ENCODE peak calls at places on chromosomes 4 and X, in eight cellular contexts. Q is mammary epithelial cell, J is GM23338, G is GM12878, H is H9, W is fibroblast of lung, E is OCI-LY7, Y is endothelial cell of umbilical vein. B is an unnamed sample.

GRCh38 chrX:133649659-133650058 is 234.4 kb upstream of the GPC4 start:
- DNase-seq in Q (no peak), J (peak; percentile 79), G (no peak), H (peak; percentile 74), W (no peak), E (no peak), Y (no peak), B (no peak)

GRCh38 chr4:173073939-173074500 is 94.6 kb upstream of the GALNT7 start:
- DNase-seq in Q (no peak), J (peak; percentile 70), G (no peak), H (no peak), W (no peak), E (no peak), Y (no peak), B (no peak)

GRCh38 chr4:126799971-126800722 is 832.6 kb upstream of the INTU start:
- DNase-seq in Q (no peak), J (no peak), G (no peak), H (no peak), W (peak; percentile 60), E (no peak), Y (peak; percentile 29), B (no peak)

GRCh38 chr4:79030973-79031372 is 91.7 kb upstream of the PAQR3 start:
- DNase-seq in Q (no peak), J (no peak), G (no peak), H (no peak), W (no peak), E (no peak), Y (no peak), B (no peak)

GRCh38 chrX:19990225-19990518 is 689 bp downstream of the BCLAF3 start:
- DNase-seq in Q (peak; percentile 16), J (no peak), G (no peak), H (no peak), W (no peak), E (no peak), Y (peak; percentile 3), B (peak; percentile 7)

GRCh38 chr4:8155048-8155447 is 3.6 kb downstream of the ABLIM2 start:
- DNase-seq in Q (no peak), J (no peak), G (no peak), H (no peak), W (no peak), E (no peak), Y (no peak), B (no peak)

GRCh38 chr4:8555716-8556115 is 24.5 kb upstream of the GPR78 start:
- DNase-seq in Q (no peak), J (no peak), G (no peak), H (no peak), W (no peak), E (no peak), Y (no peak), B (no peak)

GRCh38 chr4:55754754-55755350 is 64.7 kb upstream of the EXOC1L start:
- DNase-seq in Q (peak; percentile 72), J (no peak), G (no peak), H (no peak), W (peak; percentile 52), E (no peak), Y (peak; percentile 68), B (no peak)

GRCh38 chrX:128616933-128617332 is 564.7 kb upstream of the ACTRT1 start:
- DNase-seq in Q (peak; percentile 0), J (no peak), G (no peak), H (no peak), W (no peak), E (no peak), Y (no peak), B (no peak)

GRCh38 chr4:54547299-54548097 is 110.3 kb upstream of the KIT start:
- DNase-seq in Q (no peak), J (no peak), G (peak; percentile 19), H (no peak), W (no peak), E (no peak), Y (no peak), B (no peak)

GRCh38 chr4:48489683-48490011 is 405 bp upstream of the ZAR1 start:
- DNase-seq in Q (no peak), J (peak; percentile 58), G (no peak), H (peak; percentile 46), W (no peak), E (no peak), Y (no peak), B (no peak)

GRCh38 chrX:317424-318067 is 1.1 kb downstream of the GTPBP6 start:
- DNase-seq in Q (no peak), J (no peak), G (no peak), H (no peak), W (no peak), E (no peak), Y (no peak), B (no peak)

GRCh38 chr4:40916880-40917279 is 167.1 kb downstream of the NSUN7 start:
- DNase-seq in Q (no peak), J (peak; percentile 79), G (no peak), H (peak; percentile 82), W (no peak), E (peak; percentile 41), Y (peak; percentile 42), B (peak; percentile 57)

GRCh38 chr4:56656346-56656643 is 24.8 kb downstream of the HOPX start:
- DNase-seq in Q (no peak), J (peak; percentile 49), G (no peak), H (no peak), W (peak; percentile 39), E (no peak), Y (peak; percentile 11), B (no peak)

GRCh38 chr4:39256436-39256835 is 74.1 kb downstream of the WDR19 start:
- DNase-seq in Q (peak; percentile 11), J (no peak), G (no peak), H (no peak), W (no peak), E (no peak), Y (peak; percentile 94), B (no peak)

GRCh38 chrX:51408462-51408861 is 75.8 kb downstream of the NUDT10 start:
- DNase-seq in Q (no peak), J (no peak), G (no peak), H (no peak), W (no peak), E (no peak), Y (no peak), B (no peak)

GRCh38 chrX:51407520-51408409 is 75.1 kb downstream of the NUDT10 start:
- DNase-seq in Q (no peak), J (no peak), G (no peak), H (no peak), W (no peak), E (no peak), Y (no peak), B (no peak)

GRCh38 chrX:51406688-51407519 is 74.3 kb downstream of the NUDT10 start:
- DNase-seq in Q (no peak), J (no peak), G (no peak), H (no peak), W (no peak), E (no peak), Y (no peak), B (peak; percentile 87)

GRCh38 chrX:51404445-51404844 is 71.8 kb downstream of the NUDT10 start:
- DNase-seq in Q (no peak), J (no peak), G (no peak), H (no peak), W (no peak), E (no peak), Y (no peak), B (no peak)
- H3K79me2 ChIP-seq in Q (no peaks in the 10 kb centered on the region), J (no peaks in the 10 kb centered on the region), G (no peaks in the 10 kb centered on the region), H (no peaks in the 10 kb centered on the region), W (no peaks in the 10 kb centered on the region), E (peaks cover 39% of the 10 kb centered on the region), Y (no peaks in the 10 kb centered on the region), B (no peaks in the 10 kb centered on the region)

GRCh38 chr4:10114147-10114546 is 2.5 kb downstream of the WDR1 start:
- DNase-seq in Q (no peak), J (no peak), G (no peak), H (no peak), W (no peak), E (no peak), Y (no peak), B (no peak)
- H3K4me1 ChIP-seq in Q (peaks cover 57% of the 10 kb centered on the region), J (peaks cover 36% of the 10 kb centered on the region), G (peaks cover 22% of the 10 kb centered on the region), H (peaks cover 15% of the 10 kb centered on the region), W (peaks cover 15% of the 10 kb centered on the region), E (peaks cover 24% of the 10 kb centered on the region), Y (peaks cover 46% of the 10 kb centered on the region), B (peaks cover 44% of the 10 kb centered on the region)

DNA sequence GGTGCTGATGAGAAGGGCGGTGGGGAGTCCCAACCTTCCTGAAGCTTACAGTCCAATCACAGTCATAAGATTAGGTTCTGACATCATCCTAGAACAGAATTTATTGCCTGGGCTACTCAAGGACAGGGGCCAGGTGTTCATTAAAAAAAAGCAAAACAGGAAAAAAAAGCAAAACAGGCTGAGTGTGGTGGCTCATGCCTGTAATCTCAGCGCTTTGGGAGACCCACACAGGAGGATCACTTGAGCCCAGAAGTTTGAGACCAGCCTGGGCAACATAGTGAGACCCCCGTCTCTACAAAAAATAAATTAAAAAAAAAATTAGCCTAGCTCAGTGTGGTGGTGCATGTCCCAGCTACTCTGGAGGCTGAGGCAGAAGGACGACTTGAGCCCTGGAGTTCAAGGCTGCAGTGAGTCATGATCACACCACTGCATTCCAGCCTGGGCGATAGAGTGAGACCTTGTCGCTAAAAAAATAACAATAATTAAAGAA is 3.0 kb downstream of the RAB9A start:
- DNase-seq in Q (no peak), J (no peak), G (no peak), H (no peak), W (no peak), E (peak; percentile 53), Y (no peak), B (no peak)
- H3K79me2 ChIP-seq in Q (peaks cover 77% of the 10 kb centered on the region), J (peaks cover 76% of the 10 kb centered on the region), G (peaks cover 81% of the 10 kb centered on the region), H (peaks cover 39% of the 10 kb centered on the region), W (peaks cover 62% of the 10 kb centered on the region), E (peaks cover 77% of the 10 kb centered on the region), Y (peaks cover 64% of the 10 kb centered on the region), B (peaks cover 16% of the 10 kb centered on the region)

DNA sequence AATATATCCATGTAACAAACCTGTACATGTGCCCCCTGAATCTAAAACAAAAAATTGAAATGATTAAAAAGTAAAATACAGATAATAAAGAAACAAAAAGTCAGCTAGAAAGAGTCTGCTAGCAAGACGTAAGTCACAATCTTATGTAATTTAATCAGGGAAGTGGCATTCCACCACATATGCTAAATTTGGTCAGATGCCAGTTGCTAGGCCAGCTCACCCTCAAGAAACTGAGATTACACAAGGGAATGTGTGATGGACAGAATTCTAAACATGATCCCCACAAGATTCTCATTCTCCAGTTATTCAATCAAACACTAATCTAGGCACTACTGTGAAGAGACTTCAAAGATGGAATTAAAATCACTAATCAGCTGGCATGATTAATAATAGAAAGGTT is 689.3 kb downstream of the CENPC start:
- DNase-seq in Q (no peak), J (no peak), G (no peak), H (no peak), W (no peak), E (no peak), Y (no peak), B (no peak)
- H3K4me1 ChIP-seq in Q (no peaks in the 10 kb centered on the region), J (no peaks in the 10 kb centered on the region), G (no peaks in the 10 kb centered on the region), H (no peaks in the 10 kb centered on the region), W (no peaks in the 10 kb centered on the region), E (no peaks in the 10 kb centered on the region), Y (no peaks in the 10 kb centered on the region), B (no peaks in the 10 kb centered on the region)

DNA sequence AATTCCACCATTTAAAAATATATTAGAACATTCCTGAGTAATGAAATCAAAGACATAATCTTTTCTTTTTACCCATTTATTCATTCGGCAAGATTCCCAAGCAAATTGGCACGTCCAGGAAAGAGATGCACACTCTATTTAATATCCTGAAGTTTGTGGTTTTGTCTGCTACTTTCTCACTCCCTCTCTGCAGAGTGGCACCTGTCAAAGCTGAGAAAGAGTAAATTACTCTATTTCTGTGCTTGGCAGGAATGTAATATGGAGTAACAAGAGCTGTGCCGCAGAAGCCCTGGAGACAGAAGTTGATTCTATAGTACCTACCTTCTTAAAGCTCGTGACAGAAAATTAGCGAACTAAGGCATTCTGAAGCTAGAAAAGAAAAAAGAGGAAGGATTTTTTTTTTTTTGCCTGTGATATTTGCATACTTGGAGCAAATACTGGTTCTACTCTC is 5.5 kb downstream of the GSTCD start:
- DNase-seq in Q (peak; percentile 32), J (no peak), G (no peak), H (no peak), W (peak; percentile 25), E (peak; percentile 52), Y (no peak), B (peak; percentile 3)
- H3K79me2 ChIP-seq in Q (peaks cover 56% of the 10 kb centered on the region), J (peaks cover 71% of the 10 kb centered on the region), G (peaks cover 38% of the 10 kb centered on the region), H (no peaks in the 10 kb centered on the region), W (peaks cover 19% of the 10 kb centered on the region), E (peaks cover 49% of the 10 kb centered on the region), Y (peaks cover 19% of the 10 kb centered on the region), B (no peaks in the 10 kb centered on the region)